ENCODE peak calls at places on chromosomes 12 and 14, in nine cellular contexts. O is HepG2, W is neural progenitor cell, D is GM23338, R is endothelial cell of umbilical vein, T is K562, S is PC-3, V is PC-9, L is HCT116. K is an unnamed sample. For H3K4me1, the result is how much of the 10 kb centered on the place peaks cover.

GRCh38 chr12:113269257-113269943 is 48.1 kb downstream of the TPCN1 start:
- DNase-seq in T (no peak), S (no peak), W (no peak), V (no peak), R (no peak), L (no peak), D (no peak), O (no peak), K (no peak)

GRCh38 chr12:108099778-108100177 is 29.3 kb upstream of the WSCD2 start:
- DNase-seq in O (no peak), W (no peak), T (no peak), S (no peak), R (no peak), D (no peak), V (no peak), L (no peak), K (no peak)

GRCh38 chr14:74562515-74563232 is 49.4 kb downstream of the LTBP2 start:
- DNase-seq in L (no peak), W (no peak), O (peak), T (no peak), V (no peak), D (peak), S (no peak), R (no peak), K (no peak)

GRCh38 chr14:33009673-33010072 is 71.0 kb downstream of the NPAS3 start:
- DNase-seq in L (no peak), V (no peak), D (no peak), S (no peak), W (no peak), O (no peak), R (no peak), T (no peak), K (no peak)

GRCh38 chr12:9106067-9106466 is 9.7 kb downstream of the A2M start:
- DNase-seq in V (no peak), T (no peak), S (no peak), L (no peak), D (no peak), R (no peak), W (no peak), O (no peak), K (no peak)

GRCh38 chr12:15131462-15131861 is 89.8 kb downstream of the RERG start:
- DNase-seq in L (no peak), O (no peak), D (no peak), R (no peak), W (no peak), V (no peak), S (peak), T (no peak), K (no peak)

GRCh38 chr14:59215353-59215752 is 26.9 kb downstream of the DAAM1 start:
- DNase-seq in L (no peak), O (peak), S (no peak), D (no peak), V (no peak), W (no peak), R (peak), T (no peak), K (no peak)

GRCh38 chr12:7806863-7807487 is 17.8 kb downstream of the NANOG start:
- DNase-seq in W (peak), O (peak), T (peak), S (peak), R (peak), D (peak), V (peak), L (peak), K (peak)

GRCh38 chr12:60162988-60163720 is 567.3 kb downstream of the SLC16A7 start:
- DNase-seq in R (no peak), W (peak), O (no peak), T (no peak), V (no peak), D (peak), S (no peak), L (no peak), K (no peak)

GRCh38 chr12:25200703-25201102 is 5.7 kb downstream of the ETFRF1 start:
- DNase-seq in O (no peak), S (no peak), L (no peak), R (peak), V (no peak), T (no peak), W (no peak), D (no peak), K (no peak)

GRCh38 chr12:52600071-52600470 is 1.2 kb downstream of the KRT72 start:
- DNase-seq in R (no peak), D (no peak), V (no peak), S (no peak), T (no peak), O (no peak), W (no peak), L (no peak), K (no peak)

GRCh38 chr14:24115451-24116110 is 832 bp upstream of the NRL start:
- DNase-seq in O (no peak), W (no peak), V (no peak), D (no peak), R (no peak), S (no peak), L (no peak), T (peak), K (no peak)

GRCh38 chr12:57800965-57801364 is 17.6 kb downstream of the AVIL start:
- DNase-seq in W (no peak), V (no peak), D (no peak), R (no peak), S (no peak), T (no peak), O (no peak), L (no peak), K (no peak)

GRCh38 chr14:92582706-92583452 is 69.3 kb downstream of the RIN3 start:
- DNase-seq in L (no peak), W (no peak), T (no peak), D (no peak), R (no peak), V (no peak), S (no peak), O (no peak), K (no peak)

GRCh38 chr12:40208707-40209106 is 16.1 kb upstream of the LRRK2 start:
- DNase-seq in T (no peak), W (no peak), S (no peak), V (no peak), O (no peak), D (no peak), R (no peak), L (no peak), K (no peak)
- TF ChIP-seq EZH2 in T (no peak), W (no peak), S (no peak), V (no peak), O (no peak), D (no peak), R (no peak), L (no peak), K (no peak)

GRCh38 chr14:102203382-102203781 is 63.7 kb downstream of the WDR20 start:
- DNase-seq in V (no peak), T (no peak), W (no peak), D (no peak), R (no peak), L (no peak), O (no peak), S (no peak), K (no peak)
- TF ChIP-seq CTCF in V (no peak), T (no peak), W (no peak), D (no peak), R (no peak), L (no peak), O (no peak), S (no peak), K (no peak)

GRCh38 chr14:31266437-31267331 is 59.1 kb upstream of the HECTD1 start:
- DNase-seq in V (no peak), O (no peak), L (no peak), T (no peak), R (no peak), D (no peak), W (no peak), S (no peak), K (no peak)
- H3K4me1 ChIP-seq in V (under half), O (half or more), L (under half), T (under half), R (under half), D (under half), W (under half), S (under half), K (under half)

DNA sequence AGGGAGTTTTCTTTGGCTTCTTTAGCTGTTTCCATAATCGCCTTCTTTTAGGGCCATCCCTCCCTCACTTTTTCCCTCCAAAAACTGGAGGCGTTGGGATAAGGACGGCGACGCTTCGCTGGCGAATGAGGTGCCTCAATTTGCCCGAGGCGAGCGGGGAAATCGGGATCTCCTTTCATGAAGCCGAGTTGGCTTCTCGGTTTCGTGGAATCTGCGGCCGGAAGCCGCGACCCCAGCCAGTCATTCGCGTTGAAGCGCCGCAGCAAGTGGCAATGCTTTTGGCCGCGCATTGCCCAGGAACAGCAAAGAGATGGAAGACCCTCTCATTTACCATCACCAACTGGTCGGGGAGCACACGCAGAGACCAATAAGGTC is 8.3 kb upstream of the SIX1 start:
- DNase-seq in T (no peak), W (peak), S (no peak), D (peak), L (no peak), O (no peak), V (no peak), R (no peak), K (no peak)
- TF ChIP-seq EZH2 in T (no peak), W (peak), S (no peak), D (peak), L (no peak), O (no peak), V (no peak), R (no peak), K (no peak)

GRCh38 chr12:99618657-99619056 is 28.9 kb upstream of the GARIN6 start:
- DNase-seq in L (no peak), W (no peak), T (no peak), V (no peak), D (no peak), R (no peak), S (no peak), O (no peak), K (no peak)

GRCh38 chr12:99619389-99620158 is 28.0 kb upstream of the GARIN6 start:
- DNase-seq in R (no peak), W (peak), D (peak), V (peak), L (peak), S (peak), T (peak), O (peak), K (peak)

GRCh38 chr12:99620159-99620479 is 27.4 kb upstream of the GARIN6 start:
- DNase-seq in W (no peak), V (no peak), O (no peak), L (no peak), T (no peak), S (no peak), R (no peak), D (no peak), K (no peak)
- TF ChIP-seq CTCF in W (no peak), V (no peak), O (no peak), L (no peak), T (no peak), S (no peak), R (no peak), D (no peak), K (no peak)

GRCh38 chr12:19847294-19848059 is 408.2 kb downstream of the AEBP2 start:
- DNase-seq in R (peak), T (no peak), W (no peak), O (no peak), D (no peak), V (no peak), L (no peak), S (no peak), K (no peak)

GRCh38 chr12:19850341-19851065 is 411.2 kb downstream of the AEBP2 start:
- DNase-seq in O (no peak), S (no peak), T (no peak), R (no peak), L (no peak), D (no peak), V (no peak), W (no peak), K (no peak)

GRCh38 chr12:19848426-19848825 is 409.1 kb downstream of the AEBP2 start:
- DNase-seq in O (no peak), R (no peak), T (no peak), S (no peak), W (no peak), L (no peak), V (no peak), D (no peak), K (peak)

GRCh38 chr12:19846561-19846960 is 407.3 kb downstream of the AEBP2 start:
- DNase-seq in W (no peak), D (no peak), R (peak), O (no peak), T (no peak), V (no peak), S (peak), L (no peak), K (no peak)

DNA sequence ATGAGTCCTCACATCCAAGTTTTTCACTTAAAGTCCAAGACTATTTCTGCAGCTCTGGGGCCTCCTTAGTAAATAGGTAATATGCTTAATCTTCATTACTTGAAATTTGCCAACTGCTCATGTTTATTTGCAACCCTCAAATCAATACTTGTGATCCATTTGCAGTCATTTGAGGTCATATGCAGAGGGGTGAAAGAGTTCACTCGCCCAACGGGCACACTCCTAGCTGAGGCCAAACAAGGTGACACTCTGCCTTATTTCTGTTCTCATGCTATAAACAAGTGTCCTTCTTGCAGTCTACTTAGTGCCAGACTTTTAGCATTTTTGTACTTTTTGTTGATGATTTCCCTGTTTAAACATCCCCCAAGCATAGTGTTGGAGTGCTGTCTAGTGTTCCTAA is 409.9 kb downstream of the AEBP2 start:
- DNase-seq in W (no peak), L (no peak), R (no peak), S (no peak), D (no peak), T (no peak), V (no peak), O (no peak), K (no peak)
- H3K4me1 ChIP-seq in W (under half), L (under half), R (under half), S (under half), D (under half), T (under half), V (under half), O (under half), K (under half)

DNA sequence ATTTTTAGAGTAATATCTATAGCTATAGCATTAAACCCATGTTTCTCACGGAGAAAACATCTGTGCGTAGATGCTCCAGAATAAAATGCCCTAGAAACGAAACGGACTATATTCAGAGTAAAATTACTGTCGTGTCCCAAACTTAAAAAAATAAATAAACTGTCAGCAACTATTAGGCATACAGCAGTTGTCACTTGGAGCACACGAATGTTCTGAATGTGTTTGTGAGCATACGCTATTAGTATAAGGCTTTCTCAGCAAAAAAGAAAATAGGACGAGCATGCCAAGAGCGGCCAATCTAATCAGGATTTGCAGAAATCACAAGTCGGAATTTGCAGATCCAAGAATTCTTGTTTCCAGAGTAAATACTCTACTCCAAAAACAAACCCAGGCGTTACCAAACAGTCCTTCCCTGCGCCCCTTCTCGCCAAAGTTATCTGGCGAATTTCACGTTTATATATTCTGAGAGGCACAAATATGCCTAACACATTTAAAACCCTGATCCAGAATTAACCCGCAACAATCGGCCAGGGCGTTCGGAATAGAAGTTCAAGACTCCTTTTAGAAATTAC is 835 bp downstream of the PTPN21 start:
- DNase-seq in T (no peak), W (no peak), D (peak), R (peak), V (no peak), S (peak), L (no peak), O (no peak), K (peak)
- TF ChIP-seq EZH2 in T (no peak), W (no peak), D (no peak), R (no peak), V (no peak), S (no peak), L (no peak), O (no peak), K (peak)